ENCODE peak calls at places on chromosomes 12 and 14, in seven cellular contexts. D is Calu3, H is GM10248, X is OCI-LY7, F is bronchial epithelial cell, C is neural crest cell, P is osteocyte. J is an unnamed sample.

GRCh38 chr14:65704850-65705249 is 292.3 kb downstream of the FUT8 start:
- DNase-seq in F (peak), P (no peak), X (no peak), D (no peak), C (no peak), H (no peak), J (no peak)

GRCh38 chr12:120855823-120856589 is 48.2 kb downstream of the SPPL3 start:
- DNase-seq in X (no peak), H (no peak), D (no peak), C (no peak), F (no peak), P (no peak), J (no peak)

GRCh38 chr12:117158911-117159310 is 31.4 kb downstream of the FBXO21 start:
- DNase-seq in C (no peak), H (no peak), P (no peak), F (peak), D (no peak), X (no peak), J (peak)

GRCh38 chr14:98909251-98909944 is 362.6 kb downstream of the BCL11B start:
- DNase-seq in C (no peak), F (peak), X (no peak), D (peak), P (no peak), H (no peak), J (peak)

GRCh38 chr12:2034633-2035420 is 18.0 kb upstream of the CACNA1C start:
- DNase-seq in P (peak), D (peak), F (peak), C (peak), X (peak), H (peak), J (peak)

GRCh38 chr12:24069532-24070395 is 120.3 kb upstream of the SOX5 start:
- DNase-seq in D (no peak), F (peak), P (no peak), X (no peak), C (peak), H (no peak), J (peak)

GRCh38 chr14:33657478-33657877 is 293.4 kb downstream of the EGLN3 start:
- DNase-seq in H (no peak), X (no peak), F (no peak), C (no peak), P (no peak), D (no peak), J (peak)

GRCh38 chr12:52860102-52860838 is 11.5 kb upstream of the KRT78 start:
- DNase-seq in H (no peak), D (peak), X (no peak), C (no peak), P (no peak), F (peak), J (peak)

GRCh38 chr14:44384093-44384492 is 123.0 kb downstream of the FSCB start:
- DNase-seq in H (no peak), C (no peak), P (no peak), X (no peak), F (no peak), D (no peak), J (no peak)

DNA sequence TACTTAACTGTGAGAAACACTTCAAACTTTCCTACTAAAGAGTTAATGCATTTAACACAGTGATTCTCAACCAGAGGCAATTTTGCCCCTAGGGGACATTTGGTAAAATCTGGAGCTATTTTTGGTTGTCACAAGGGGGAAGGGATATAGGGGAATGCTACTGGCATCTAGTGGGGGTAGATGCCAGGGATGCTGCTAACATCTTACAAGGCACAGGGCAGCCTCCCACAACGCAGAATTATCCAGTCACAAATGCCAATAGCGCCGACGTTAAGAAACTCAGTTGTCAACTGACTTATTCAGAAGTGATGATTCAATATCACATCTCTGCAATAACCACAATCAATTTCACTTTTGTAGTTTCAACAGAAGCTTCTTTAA is 2.0 kb downstream of the EEA1 start:
- DNase-seq in P (no peak), C (no peak), X (no peak), D (no peak), H (no peak), F (peak), J (peak)
- TF ChIP-seq CTCF in P (peak), C (peak), X (peak), D (no peak), H (no peak), F (peak), J (no peak)

GRCh38 chr14:104827173-104828055 is 26.5 kb downstream of the ZBTB42 start:
- DNase-seq in F (no peak), D (peak), C (peak), X (peak), H (peak), P (no peak), J (peak)
- TF ChIP-seq CTCF in F (peak), D (peak), C (peak), X (peak), H (peak), P (peak), J (peak)

GRCh38 chr12:16148938-16149337 is 128.5 kb downstream of the SLC15A5 start:
- DNase-seq in P (no peak), X (no peak), D (no peak), H (no peak), C (no peak), F (no peak), J (no peak)

GRCh38 chr12:16150290-16150689 is 127.2 kb downstream of the SLC15A5 start:
- DNase-seq in C (no peak), X (no peak), P (no peak), H (no peak), D (no peak), F (no peak), J (no peak)

GRCh38 chr12:16155938-16156337 is 121.5 kb downstream of the SLC15A5 start:
- DNase-seq in H (no peak), X (no peak), D (no peak), P (no peak), C (no peak), F (peak), J (no peak)

GRCh38 chr12:16158018-16158417 is 119.5 kb downstream of the SLC15A5 start:
- DNase-seq in C (no peak), D (no peak), P (no peak), H (no peak), X (no peak), F (no peak), J (no peak)

DNA sequence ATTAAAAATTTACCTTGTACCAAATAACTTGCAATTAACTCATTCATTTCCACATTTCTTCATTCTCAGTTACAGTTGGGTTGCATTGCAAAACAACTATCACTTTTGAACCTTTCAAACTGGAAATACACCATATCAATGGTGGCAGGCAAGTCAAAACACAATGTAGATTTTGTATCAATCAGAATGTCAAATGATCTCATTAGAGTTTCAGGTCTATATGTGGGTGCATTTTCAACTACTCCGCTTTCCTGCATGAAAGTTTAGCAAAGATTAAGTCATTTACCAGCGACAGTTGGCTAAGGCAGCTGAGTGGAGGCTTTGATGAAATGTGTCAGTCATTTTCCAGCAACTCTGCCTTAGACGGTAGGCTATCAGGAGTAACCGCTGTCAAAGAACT is 124.2 kb downstream of the SLC15A5 start:
- DNase-seq in D (no peak), H (no peak), P (no peak), C (no peak), F (no peak), X (no peak), J (no peak)
- TF ChIP-seq CTCF in D (no peak), H (no peak), P (no peak), C (no peak), F (no peak), X (no peak), J (no peak)

GRCh38 chr12:47803196-47803875 is 16.4 kb downstream of the HDAC7 start:
- DNase-seq in D (no peak), P (no peak), X (no peak), H (no peak), F (no peak), C (no peak), J (no peak)

GRCh38 chr12:47801904-47802246 is 17.8 kb downstream of the HDAC7 start:
- DNase-seq in P (no peak), D (no peak), X (no peak), F (no peak), C (no peak), H (no peak), J (no peak)

GRCh38 chr12:47800582-47800981 is 19.1 kb downstream of the HDAC7 start:
- DNase-seq in D (no peak), C (no peak), X (no peak), H (no peak), F (no peak), P (no peak), J (no peak)

GRCh38 chr12:47801170-47801903 is 18.4 kb downstream of the HDAC7 start:
- DNase-seq in P (no peak), H (no peak), C (no peak), F (no peak), D (no peak), X (no peak), J (no peak)

GRCh38 chr12:47802312-47802711 is 17.4 kb downstream of the HDAC7 start:
- DNase-seq in H (no peak), C (no peak), P (no peak), F (no peak), D (no peak), X (peak), J (no peak)
- TF ChIP-seq CTCF in H (no peak), C (peak), P (peak), F (peak), D (no peak), X (peak), J (peak)

J was measured in PC-3.